ENCODE peak calls at places on chromosomes 6 and 20, in nine cellular contexts. One of them, this sample, is unnamed.

GRCh38 chr20:59124326-59125029 is 39.1 kb upstream of the ZNF831 start:
- DNase-seq in adrenal gland: no peak
- DNase-seq in fibroblast of pulmonary artery: no peak
- DNase-seq in foreskin fibroblast: no peak
- DNase-seq in hepatocyte: no peak
- DNase-seq in aorta: no peak
- DNase-seq in Caco-2: peak; percentile 29
- DNase-seq in lung: no peak
- DNase-seq in HFF-Myc: no peak
- DNase-seq in this sample: no peak

GRCh38 chr6:111663232-111663631 is 57.6 kb upstream of the TRAF3IP2 start:
- DNase-seq in adrenal gland: no peak
- DNase-seq in Caco-2: no peak
- DNase-seq in lung: no peak
- DNase-seq in hepatocyte: no peak
- DNase-seq in fibroblast of pulmonary artery: no peak
- DNase-seq in aorta: no peak
- DNase-seq in HFF-Myc: no peak
- DNase-seq in foreskin fibroblast: no peak
- DNase-seq in this sample: no peak

GRCh38 chr20:24465730-24466129 is 3.7 kb upstream of the SYNDIG1 start:
- DNase-seq in Caco-2: no peak
- DNase-seq in HFF-Myc: no peak
- DNase-seq in adrenal gland: no peak
- DNase-seq in aorta: no peak
- DNase-seq in hepatocyte: no peak
- DNase-seq in lung: no peak
- DNase-seq in foreskin fibroblast: peak; percentile 40
- DNase-seq in fibroblast of pulmonary artery: peak; percentile 3
- DNase-seq in this sample: no peak

GRCh38 chr6:165872311-165872710 is 209.3 kb upstream of the PDE10A start:
- DNase-seq in fibroblast of pulmonary artery: no peak
- DNase-seq in aorta: no peak
- DNase-seq in adrenal gland: no peak
- DNase-seq in lung: no peak
- DNase-seq in foreskin fibroblast: no peak
- DNase-seq in hepatocyte: no peak
- DNase-seq in HFF-Myc: no peak
- DNase-seq in Caco-2: no peak
- DNase-seq in this sample: no peak

GRCh38 chr20:51422912-51423667 is 119.4 kb downstream of the NFATC2 start:
- DNase-seq in Caco-2: no peak
- DNase-seq in adrenal gland: no peak
- DNase-seq in foreskin fibroblast: no peak
- DNase-seq in lung: no peak
- DNase-seq in hepatocyte: no peak
- DNase-seq in fibroblast of pulmonary artery: no peak
- DNase-seq in aorta: no peak
- DNase-seq in HFF-Myc: no peak
- DNase-seq in this sample: no peak

GRCh38 chr6:11845664-11846577 is 67.3 kb upstream of the ADTRP start:
- DNase-seq in fibroblast of pulmonary artery: no peak
- DNase-seq in Caco-2: no peak
- DNase-seq in lung: no peak
- DNase-seq in adrenal gland: peak; percentile 32
- DNase-seq in foreskin fibroblast: no peak
- DNase-seq in aorta: no peak
- DNase-seq in HFF-Myc: no peak
- DNase-seq in hepatocyte: no peak
- DNase-seq in this sample: peak; percentile 78

GRCh38 chr20:32098786-32099185 is 10.7 kb upstream of the TM9SF4 start:
- DNase-seq in fibroblast of pulmonary artery: no peak
- DNase-seq in foreskin fibroblast: no peak
- DNase-seq in aorta: no peak
- DNase-seq in hepatocyte: no peak
- DNase-seq in Caco-2: peak; percentile 42
- DNase-seq in lung: no peak
- DNase-seq in adrenal gland: no peak
- DNase-seq in HFF-Myc: no peak
- DNase-seq in this sample: no peak

GRCh38 chr20:47133809-47134456 is 222.6 kb downstream of the ZMYND8 start:
- DNase-seq in Caco-2: no peak
- DNase-seq in HFF-Myc: no peak
- DNase-seq in lung: no peak
- DNase-seq in foreskin fibroblast: peak; percentile 84
- DNase-seq in hepatocyte: peak; percentile 48
- DNase-seq in fibroblast of pulmonary artery: peak; percentile 89
- DNase-seq in aorta: no peak
- DNase-seq in adrenal gland: peak; percentile 31
- DNase-seq in this sample: peak; percentile 63

GRCh38 chr20:25035924-25036323 is 22.0 kb downstream of the ACSS1 start:
- DNase-seq in adrenal gland: no peak
- DNase-seq in aorta: no peak
- DNase-seq in lung: no peak
- DNase-seq in hepatocyte: no peak
- DNase-seq in fibroblast of pulmonary artery: no peak
- DNase-seq in Caco-2: no peak
- DNase-seq in HFF-Myc: no peak
- DNase-seq in foreskin fibroblast: no peak
- DNase-seq in this sample: no peak

GRCh38 chr6:170101281-170102035 is 189.4 kb downstream of the DLL1 start:
- DNase-seq in lung: no peak
- DNase-seq in HFF-Myc: no peak
- DNase-seq in adrenal gland: no peak
- DNase-seq in foreskin fibroblast: no peak
- DNase-seq in fibroblast of pulmonary artery: no peak
- DNase-seq in aorta: peak; percentile 66
- DNase-seq in hepatocyte: no peak
- DNase-seq in Caco-2: no peak
- DNase-seq in this sample: no peak

GRCh38 chr20:53829706-53830521 is 236.3 kb upstream of the ZNF217 start:
- DNase-seq in aorta: no peak
- DNase-seq in HFF-Myc: peak; percentile 59
- DNase-seq in hepatocyte: peak; percentile 51
- DNase-seq in foreskin fibroblast: peak; percentile 34
- DNase-seq in adrenal gland: no peak
- DNase-seq in fibroblast of pulmonary artery: peak; percentile 52
- DNase-seq in lung: no peak
- DNase-seq in Caco-2: no peak
- DNase-seq in this sample: peak; percentile 17

DNA sequence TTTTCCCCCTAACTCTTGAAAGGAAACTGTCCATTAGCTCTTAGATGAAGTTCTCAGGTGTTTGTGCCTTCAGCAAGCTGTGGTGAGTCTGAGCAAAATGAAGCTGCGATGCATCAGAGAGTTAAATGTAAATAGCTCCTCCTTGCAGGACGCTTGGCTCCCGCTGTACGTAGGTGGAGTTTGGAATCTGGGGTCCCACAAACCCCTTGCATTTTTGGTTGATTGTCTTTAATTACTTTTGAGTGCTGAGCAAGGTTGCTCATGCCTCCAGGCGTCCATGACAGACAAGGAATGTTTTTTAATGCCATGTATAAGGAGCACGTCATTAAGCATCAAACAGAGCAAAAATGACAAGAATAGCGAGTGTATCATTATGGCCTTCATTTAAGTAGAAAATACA is 300.5 kb downstream of the TFAP2C start:
- DNase-seq in adrenal gland: no peak
- DNase-seq in Caco-2: no peak
- DNase-seq in HFF-Myc: no peak
- DNase-seq in fibroblast of pulmonary artery: no peak
- DNase-seq in aorta: no peak
- DNase-seq in lung: no peak
- DNase-seq in hepatocyte: no peak
- DNase-seq in foreskin fibroblast: no peak
- DNase-seq in this sample: no peak
- H3K4me3 ChIP-seq in adrenal gland: no peak overlapping the region
- H3K4me3 ChIP-seq in Caco-2: no peak overlapping the region
- H3K4me3 ChIP-seq in HFF-Myc: no peak overlapping the region
- H3K4me3 ChIP-seq in fibroblast of pulmonary artery: no peak overlapping the region
- H3K4me3 ChIP-seq in aorta: no peak overlapping the region
- H3K4me3 ChIP-seq in lung: no peak overlapping the region
- H3K4me3 ChIP-seq in hepatocyte: no peak overlapping the region
- H3K4me3 ChIP-seq in foreskin fibroblast: no peak overlapping the region
- H3K4me3 ChIP-seq in this sample: no peak overlapping the region

GRCh38 chr6:4224082-4224978 is 89.0 kb upstream of the ECI2 start:
- DNase-seq in aorta: no peak
- DNase-seq in Caco-2: peak; percentile 46
- DNase-seq in lung: no peak
- DNase-seq in adrenal gland: peak; percentile 62
- DNase-seq in hepatocyte: peak; percentile 74
- DNase-seq in fibroblast of pulmonary artery: peak; percentile 25
- DNase-seq in foreskin fibroblast: no peak
- DNase-seq in HFF-Myc: no peak
- DNase-seq in this sample: no peak

GRCh38 chr6:4220619-4221018 is 85.2 kb upstream of the ECI2 start:
- DNase-seq in lung: no peak
- DNase-seq in HFF-Myc: no peak
- DNase-seq in aorta: no peak
- DNase-seq in foreskin fibroblast: peak; percentile 7
- DNase-seq in fibroblast of pulmonary artery: peak; percentile 47
- DNase-seq in Caco-2: no peak
- DNase-seq in adrenal gland: no peak
- DNase-seq in hepatocyte: no peak
- DNase-seq in this sample: peak; percentile 62

DNA sequence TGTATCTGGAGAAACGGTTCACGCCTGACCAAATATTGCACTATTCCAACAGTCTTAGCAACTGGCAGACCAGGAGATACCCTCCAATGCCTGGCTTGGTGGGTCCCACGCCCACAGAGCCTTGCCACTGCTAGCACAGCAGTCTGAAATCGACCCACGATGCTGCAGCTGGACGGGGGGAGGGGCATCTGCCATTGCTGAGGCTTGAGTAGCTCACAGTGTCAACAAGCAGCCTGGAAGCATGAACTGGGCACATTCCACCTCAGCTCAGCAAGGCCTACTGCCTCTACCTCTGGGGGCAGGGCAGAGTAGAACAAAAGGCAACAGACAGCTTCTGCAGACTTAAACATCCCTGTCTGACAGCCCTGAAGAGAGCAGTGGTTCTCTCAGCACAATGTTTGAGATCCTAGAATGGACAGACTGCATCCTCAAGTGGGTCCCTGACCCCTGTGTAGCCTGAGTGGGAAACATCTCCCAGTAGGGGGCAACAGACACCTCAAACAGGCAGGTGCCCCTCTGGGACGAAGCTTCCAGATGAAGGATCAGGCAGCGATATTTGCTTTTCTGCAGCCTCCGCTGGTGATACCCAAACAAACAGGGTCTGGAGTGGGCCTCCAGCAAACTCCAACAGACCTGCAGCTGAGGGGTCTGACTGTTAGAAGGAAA is 90.0 kb upstream of the ECI2 start:
- DNase-seq in fibroblast of pulmonary artery: no peak
- DNase-seq in foreskin fibroblast: no peak
- DNase-seq in aorta: no peak
- DNase-seq in lung: no peak
- DNase-seq in hepatocyte: peak; percentile 57
- DNase-seq in Caco-2: peak; percentile 71
- DNase-seq in HFF-Myc: no peak
- DNase-seq in adrenal gland: no peak
- DNase-seq in this sample: peak; percentile 8
- H3K4me3 ChIP-seq in fibroblast of pulmonary artery: no peak overlapping the region
- H3K4me3 ChIP-seq in foreskin fibroblast: no peak overlapping the region
- H3K4me3 ChIP-seq in aorta: no peak overlapping the region
- H3K4me3 ChIP-seq in lung: no peak overlapping the region
- H3K4me3 ChIP-seq in hepatocyte: no peak overlapping the region
- H3K4me3 ChIP-seq in Caco-2: no peak overlapping the region
- H3K4me3 ChIP-seq in HFF-Myc: no peak overlapping the region
- H3K4me3 ChIP-seq in adrenal gland: no peak overlapping the region
- H3K4me3 ChIP-seq in this sample: no peak overlapping the region

GRCh38 chr6:8073758-8074157 is 9.6 kb upstream of the BLOC1S5 start:
- DNase-seq in hepatocyte: no peak
- DNase-seq in HFF-Myc: no peak
- DNase-seq in aorta: no peak
- DNase-seq in Caco-2: no peak
- DNase-seq in adrenal gland: no peak
- DNase-seq in lung: no peak
- DNase-seq in foreskin fibroblast: no peak
- DNase-seq in fibroblast of pulmonary artery: no peak
- DNase-seq in this sample: no peak
- H3K4me3 ChIP-seq in hepatocyte: no peak overlapping the region
- H3K4me3 ChIP-seq in HFF-Myc: no peak overlapping the region
- H3K4me3 ChIP-seq in aorta: no peak overlapping the region
- H3K4me3 ChIP-seq in Caco-2: no peak overlapping the region
- H3K4me3 ChIP-seq in adrenal gland: no peak overlapping the region
- H3K4me3 ChIP-seq in lung: no peak overlapping the region
- H3K4me3 ChIP-seq in foreskin fibroblast: no peak overlapping the region
- H3K4me3 ChIP-seq in fibroblast of pulmonary artery: no peak overlapping the region
- H3K4me3 ChIP-seq in this sample: no peak overlapping the region

GRCh38 chr6:36132221-36132895 is 2.0 kb downstream of the MAPK13 start:
- DNase-seq in lung: no peak
- DNase-seq in hepatocyte: no peak
- DNase-seq in Caco-2: no peak
- DNase-seq in aorta: no peak
- DNase-seq in foreskin fibroblast: no peak
- DNase-seq in adrenal gland: no peak
- DNase-seq in HFF-Myc: no peak
- DNase-seq in fibroblast of pulmonary artery: no peak
- DNase-seq in this sample: no peak

GRCh38 chr6:36130672-36131516 is 581 bp downstream of the MAPK13 start:
- DNase-seq in HFF-Myc: no peak
- DNase-seq in foreskin fibroblast: peak; percentile 20
- DNase-seq in hepatocyte: peak; percentile 86
- DNase-seq in adrenal gland: peak; percentile 77
- DNase-seq in Caco-2: peak; percentile 77
- DNase-seq in lung: peak; percentile 64
- DNase-seq in fibroblast of pulmonary artery: peak; percentile 34
- DNase-seq in aorta: no peak
- DNase-seq in this sample: peak; percentile 24

GRCh38 chr6:36133148-36133547 is 2.8 kb downstream of the MAPK13 start:
- DNase-seq in hepatocyte: no peak
- DNase-seq in lung: no peak
- DNase-seq in Caco-2: no peak
- DNase-seq in HFF-Myc: no peak
- DNase-seq in foreskin fibroblast: no peak
- DNase-seq in adrenal gland: no peak
- DNase-seq in aorta: no peak
- DNase-seq in fibroblast of pulmonary artery: no peak
- DNase-seq in this sample: no peak

GRCh38 chr6:36129889-36130671 is at the start of gene MAPK13:
- DNase-seq in hepatocyte: peak; percentile 83
- DNase-seq in Caco-2: peak; percentile 60
- DNase-seq in HFF-Myc: no peak
- DNase-seq in fibroblast of pulmonary artery: peak; percentile 29
- DNase-seq in foreskin fibroblast: peak; percentile 36
- DNase-seq in lung: no peak
- DNase-seq in adrenal gland: peak; percentile 45
- DNase-seq in aorta: no peak
- DNase-seq in this sample: peak; percentile 55

GRCh38 chr6:36131517-36132220 is 1.4 kb downstream of the MAPK13 start:
- DNase-seq in Caco-2: no peak
- DNase-seq in aorta: no peak
- DNase-seq in adrenal gland: peak; percentile 94
- DNase-seq in lung: peak; percentile 67
- DNase-seq in hepatocyte: peak; percentile 84
- DNase-seq in fibroblast of pulmonary artery: peak; percentile 85
- DNase-seq in foreskin fibroblast: peak; percentile 92
- DNase-seq in HFF-Myc: peak; percentile 50
- DNase-seq in this sample: peak; percentile 14
- H3K4me3 ChIP-seq in Caco-2: peak overlapping the region; percentile 90
- H3K4me3 ChIP-seq in aorta: no peak overlapping the region
- H3K4me3 ChIP-seq in adrenal gland: no peak overlapping the region
- H3K4me3 ChIP-seq in lung: no peak overlapping the region
- H3K4me3 ChIP-seq in hepatocyte: no peak overlapping the region
- H3K4me3 ChIP-seq in fibroblast of pulmonary artery: peak overlapping the region; percentile 27
- H3K4me3 ChIP-seq in foreskin fibroblast: peak overlapping the region; percentile 11
- H3K4me3 ChIP-seq in HFF-Myc: no peak overlapping the region
- H3K4me3 ChIP-seq in this sample: peak overlapping the region; percentile 73

GRCh38 chr6:31581511-31582229 is 554 bp downstream of the LTB start:
- DNase-seq in fibroblast of pulmonary artery: no peak
- DNase-seq in aorta: peak; percentile 77
- DNase-seq in Caco-2: no peak
- DNase-seq in hepatocyte: peak; percentile 38
- DNase-seq in HFF-Myc: no peak
- DNase-seq in adrenal gland: no peak
- DNase-seq in foreskin fibroblast: no peak
- DNase-seq in lung: no peak
- DNase-seq in this sample: no peak
- H3K4me3 ChIP-seq in fibroblast of pulmonary artery: peak overlapping the region; percentile 86
- H3K4me3 ChIP-seq in aorta: peak overlapping the region; percentile 32
- H3K4me3 ChIP-seq in Caco-2: peak overlapping the region; percentile 80
- H3K4me3 ChIP-seq in hepatocyte: peak overlapping the region; percentile 91
- H3K4me3 ChIP-seq in HFF-Myc: peak overlapping the region; percentile 64
- H3K4me3 ChIP-seq in adrenal gland: peak overlapping the region; percentile 63
- H3K4me3 ChIP-seq in foreskin fibroblast: peak overlapping the region; percentile 91
- H3K4me3 ChIP-seq in lung: peak overlapping the region; percentile 54
- H3K4me3 ChIP-seq in this sample: peak overlapping the region; percentile 86

This sample was measured in epithelial cell of esophagus.